ENCODE peak calls at places on chromosomes 3 and 15, in seven cellular contexts. S, I, Z, Y, R, P and E are unnamed samples.

GRCh38 chr3:62189376-62189698 is 184.0 kb downstream of the FEZF2 start:
- DNase-seq in Z (no peak), P (no peak), S (no peak), R (no peak), I (no peak), Y (no peak), E (no peak)

GRCh38 chr3:55198554-55198953 is 270.7 kb upstream of the LRTM1 start:
- DNase-seq in P (peak; percentile 88), Y (peak; percentile 77), Z (no peak), R (no peak), S (no peak), I (peak; percentile 90), E (peak; percentile 91)

GRCh38 chr3:95705786-95706418 is 1108.5 kb upstream of the EPHA6 start:
- DNase-seq in S (no peak), Y (no peak), P (no peak), I (peak; percentile 62), Z (no peak), R (no peak), E (no peak)

GRCh38 chr3:122519693-122520092 is 5.0 kb upstream of the KPNA1 start:
- DNase-seq in Y (no peak), P (no peak), Z (no peak), I (no peak), R (no peak), S (no peak), E (no peak)

GRCh38 chr3:197423376-197423775 is 125.0 kb upstream of the DLG1 start:
- DNase-seq in I (no peak), R (no peak), Z (no peak), P (no peak), S (no peak), Y (no peak), E (no peak)

GRCh38 chr15:52857937-52858336 is 67.8 kb upstream of the ONECUT1 start:
- DNase-seq in S (no peak), Y (no peak), P (peak; percentile 52), Z (no peak), I (peak; percentile 55), R (no peak), E (no peak)

GRCh38 chr3:194215392-194215791 is 79.4 kb downstream of the HES1 start:
- DNase-seq in R (no peak), Y (no peak), S (no peak), I (no peak), P (no peak), Z (no peak), E (no peak)

GRCh38 chr15:99474041-99474906 is 91.5 kb upstream of the MEF2A start:
- DNase-seq in I (no peak), Z (no peak), P (no peak), R (peak; percentile 53), S (no peak), Y (no peak), E (no peak)

GRCh38 chr3:127053450-127053849 is 70.5 kb downstream of the PLXNA1 start:
- DNase-seq in Z (no peak), Y (no peak), S (no peak), R (no peak), I (no peak), P (no peak), E (no peak)

GRCh38 chr15:61994216-61994615 is 66.0 kb downstream of the VPS13C start:
- DNase-seq in Z (no peak), Y (peak; percentile 4), S (no peak), P (peak; percentile 77), I (peak; percentile 4), R (no peak), E (peak; percentile 25)

GRCh38 chr3:151837057-151837456 is 23.1 kb downstream of the AADAC start:
- DNase-seq in I (peak; percentile 84), R (no peak), S (no peak), Y (peak; percentile 51), P (peak; percentile 77), Z (no peak), E (peak; percentile 75)

GRCh38 chr3:10531031-10531430 is 25.6 kb upstream of the ATP2B2 start:
- DNase-seq in Z (no peak), P (no peak), I (no peak), Y (no peak), R (peak; percentile 11), S (no peak), E (no peak)

GRCh38 chr15:39787479-39787878 is 4.8 kb upstream of the FSIP1 start:
- DNase-seq in Y (no peak), I (no peak), P (peak; percentile 22), S (no peak), Z (no peak), R (no peak), E (no peak)

GRCh38 chr3:45060165-45060897 is 34.2 kb downstream of the CLEC3B start:
- DNase-seq in P (no peak), S (no peak), I (no peak), Z (no peak), R (no peak), Y (no peak), E (peak; percentile 17)

GRCh38 chr3:24495334-24495994 is 814 bp upstream of the THRB start:
- DNase-seq in Y (no peak), I (no peak), S (no peak), R (no peak), P (no peak), Z (no peak), E (no peak)

GRCh38 chr15:65361708-65362459 is 15.9 kb downstream of the IGDCC3 start:
- DNase-seq in I (no peak), Z (no peak), P (no peak), R (no peak), S (no peak), Y (no peak), E (no peak)

GRCh38 chr3:72888546-72889309 is 882 bp downstream of the GXYLT2 start:
- DNase-seq in Y (no peak), S (no peak), I (no peak), Z (no peak), R (no peak), P (peak; percentile 37), E (no peak)

GRCh38 chr3:72698154-72698917 is 149.9 kb downstream of the SHQ1 start:
- DNase-seq in P (peak; percentile 18), R (no peak), Z (no peak), S (no peak), I (no peak), Y (no peak), E (no peak)

GRCh38 chr3:45079715-45080114 is 53.6 kb downstream of the CLEC3B start:
- DNase-seq in S (no peak), Z (no peak), Y (no peak), P (no peak), R (no peak), I (no peak), E (no peak)

GRCh38 chr3:98022978-98023820 is 11.9 kb downstream of the GABRR3 start:
- DNase-seq in P (peak; percentile 73), Y (peak; percentile 57), S (peak; percentile 96), R (peak; percentile 99), I (peak; percentile 61), Z (peak; percentile 86), E (peak; percentile 65)

GRCh38 chr15:75650908-75651809 is 3.4 kb downstream of the SNX33 start:
- DNase-seq in P (no peak), I (peak; percentile 50), R (no peak), Z (no peak), S (no peak), Y (no peak), E (peak; percentile 34)

GRCh38 chr3:123370819-123371218 is 78.1 kb downstream of the ADCY5 start:
- DNase-seq in S (no peak), I (no peak), P (no peak), R (no peak), Z (no peak), Y (no peak), E (no peak)

GRCh38 chr15:61342390-61342789 is 113.3 kb upstream of the RORA start:
- DNase-seq in R (no peak), S (no peak), Y (no peak), Z (no peak), I (no peak), P (no peak), E (no peak)

GRCh38 chr15:101240364-101240763 is 11.5 kb downstream of the CHSY1 start:
- DNase-seq in R (peak; percentile 24), I (no peak), S (no peak), Z (no peak), P (no peak), Y (peak; percentile 24), E (peak; percentile 32)

GRCh38 chr15:23067416-23067815 is 28.0 kb upstream of the TUBGCP5 start:
- DNase-seq in Y (no peak), P (no peak), S (no peak), R (no peak), Z (no peak), I (no peak), E (no peak)

GRCh38 chr3:171556133-171556532 is 95.9 kb upstream of the TNIK start:
- DNase-seq in Y (no peak), P (no peak), S (no peak), Z (no peak), I (no peak), R (no peak), E (no peak)

GRCh38 chr15:49428392-49429095 is 5.5 kb downstream of the FGF7 start:
- DNase-seq in Z (no peak), S (no peak), Y (peak; percentile 24), I (no peak), R (no peak), P (peak; percentile 26), E (peak; percentile 67)

GRCh38 chr3:184523825-184524615 is 37.6 kb upstream of the EPHB3 start:
- DNase-seq in Z (no peak), I (peak; percentile 88), P (peak; percentile 30), R (no peak), Y (peak; percentile 74), S (no peak), E (peak; percentile 82)

GRCh38 chr15:67149068-67149841 is 83.9 kb downstream of the SMAD3 start:
- DNase-seq in Z (no peak), P (no peak), Y (no peak), I (no peak), R (no peak), S (no peak), E (no peak)

GRCh38 chr3:52315977-52316764 is at the start of gene DNAH1:
- DNase-seq in S (no peak), Z (no peak), P (no peak), R (no peak), I (no peak), Y (no peak), E (no peak)

GRCh38 chr3:36192901-36193300 is 187.4 kb upstream of the STAC start:
- DNase-seq in R (no peak), Y (no peak), I (no peak), P (no peak), S (no peak), Z (no peak), E (no peak)

GRCh38 chr15:78067328-78068241 is 9.9 kb downstream of the TBC1D2B start:
- DNase-seq in I (no peak), S (no peak), P (no peak), R (no peak), Y (no peak), Z (no peak), E (peak; percentile 51)

GRCh38 chr3:130814691-130815472 is 68.3 kb upstream of the PIK3R4 start:
- DNase-seq in R (no peak), S (no peak), Y (no peak), P (no peak), I (no peak), Z (no peak), E (no peak)

GRCh38 chr3:194134231-194134756 is 1.7 kb upstream of the HES1 start:
- DNase-seq in I (no peak), R (peak; percentile 84), S (no peak), Y (peak; percentile 66), Z (peak; percentile 66), P (no peak), E (peak; percentile 61)

GRCh38 chr15:48336940-48337339 is 5.7 kb downstream of the DUT start:
- DNase-seq in Y (peak; percentile 22), Z (no peak), R (no peak), P (no peak), I (no peak), S (no peak), E (peak; percentile 40)

GRCh38 chr3:135667061-135667460 is 298.5 kb upstream of the PPP2R3A start:
- DNase-seq in I (no peak), S (no peak), R (no peak), P (no peak), Y (no peak), Z (no peak), E (no peak)